ENCODE peak calls at places on chromosomes 16 and 17, in eight cellular contexts. H, Y, F, O, S, J, R and P are unnamed samples.
A peak's percentile ranks its signal among the peaks of the same experiment; 100 is the strongest.

GRCh38 chr16:66844342-66845079 is at the start of gene CA7:
- DNase-seq in H (no peak), Y (no peak), F (no peak), O (no peak), S (no peak), J (no peak), R (no peak), P (no peak)

GRCh38 chr16:75238132-75238852 is 13.1 kb downstream of the BCAR1 start:
- DNase-seq in H (no peak), Y (peak; percentile 87), F (no peak), O (peak; percentile 46), S (peak; percentile 36), J (no peak), R (no peak), P (no peak)

GRCh38 chr16:13110124-13110796 is 208.9 kb downstream of the SHISA9 start:
- DNase-seq in H (no peak), Y (peak; percentile 6), F (peak; percentile 49), O (peak; percentile 99), S (peak; percentile 84), J (peak; percentile 23), R (no peak), P (peak; percentile 39)

GRCh38 chr17:76384987-76385891 is 830 bp downstream of the SPHK1 start:
- DNase-seq in H (no peak), Y (no peak), F (no peak), O (peak; percentile 76), S (peak; percentile 79), J (peak; percentile 25), R (peak; percentile 63), P (peak; percentile 68)

GRCh38 chr16:19071811-19072777 is 4.7 kb downstream of the COQ7 start:
- DNase-seq in H (peak; percentile 82), Y (peak; percentile 44), F (no peak), O (peak; percentile 53), S (peak; percentile 33), J (no peak), R (peak; percentile 39), P (peak; percentile 41)

GRCh38 chr17:2874211-2874686 is 78.0 kb downstream of the RAP1GAP2 start:
- DNase-seq in H (no peak), Y (no peak), F (no peak), O (peak; percentile 85), S (no peak), J (no peak), R (no peak), P (no peak)

GRCh38 chr16:20956319-20956718 is 55.7 kb downstream of the LYRM1 start:
- DNase-seq in H (no peak), Y (no peak), F (no peak), O (no peak), S (peak; percentile 5), J (no peak), R (no peak), P (no peak)

GRCh38 chr16:66562986-66563385 is 3.3 kb upstream of the CMTM1 start:
- DNase-seq in H (no peak), Y (no peak), F (no peak), O (no peak), S (no peak), J (no peak), R (no peak), P (no peak)

GRCh38 chr17:71472809-71473789 is 647.7 kb upstream of the SOX9 start:
- DNase-seq in H (peak; percentile 57), Y (peak; percentile 42), F (peak; percentile 17), O (peak; percentile 64), S (peak; percentile 67), J (no peak), R (peak; percentile 42), P (peak; percentile 55)

GRCh38 chr16:78437352-78437968 is 338.0 kb downstream of the WWOX start:
- DNase-seq in H (peak; percentile 61), Y (peak; percentile 35), F (no peak), O (peak; percentile 28), S (no peak), J (no peak), R (peak; percentile 39), P (peak; percentile 38)

GRCh38 chr16:57060323-57061083 is 31.9 kb upstream of the CPNE2 start:
- DNase-seq in H (no peak), Y (no peak), F (no peak), O (no peak), S (no peak), J (no peak), R (no peak), P (no peak)

GRCh38 chr17:27451906-27452305 is 4.3 kb upstream of the KSR1 start:
- DNase-seq in H (no peak), Y (no peak), F (no peak), O (no peak), S (no peak), J (no peak), R (no peak), P (no peak)

GRCh38 chr16:80288616-80289015 is 252.2 kb upstream of the DYNLRB2 start:
- DNase-seq in H (no peak), Y (no peak), F (no peak), O (no peak), S (no peak), J (no peak), R (no peak), P (no peak)

GRCh38 chr16:11089504-11090124 is 145.2 kb downstream of the CLEC16A start:
- DNase-seq in H (no peak), Y (no peak), F (no peak), O (peak; percentile 81), S (peak; percentile 77), J (no peak), R (no peak), P (no peak)

GRCh38 chr17:1591474-1592090 is 29.0 kb upstream of the PITPNA start:
- DNase-seq in H (no peak), Y (no peak), F (no peak), O (no peak), S (no peak), J (no peak), R (no peak), P (no peak)

GRCh38 chr17:50218071-50218759 is 16.8 kb upstream of the COL1A1 start:
- DNase-seq in H (no peak), Y (no peak), F (no peak), O (no peak), S (no peak), J (no peak), R (no peak), P (no peak)

GRCh38 chr16:86517652-86518258 is 7.4 kb downstream of the FOXF1 start:
- DNase-seq in H (peak; percentile 58), Y (peak; percentile 59), F (no peak), O (peak; percentile 52), S (peak; percentile 53), J (no peak), R (peak; percentile 77), P (peak; percentile 73)

GRCh38 chr16:50004239-50004638 is 20.8 kb upstream of the CNEP1R1 start:
- DNase-seq in H (no peak), Y (no peak), F (no peak), O (no peak), S (no peak), J (no peak), R (no peak), P (no peak)

GRCh38 chr16:72856797-72857196 is 191.1 kb downstream of the ZFHX3 start:
- DNase-seq in H (peak; percentile 45), Y (no peak), F (no peak), O (peak; percentile 30), S (no peak), J (no peak), R (peak; percentile 75), P (peak; percentile 30)

GRCh38 chr17:9456265-9456664 is 119.4 kb downstream of the STX8 start:
- DNase-seq in H (no peak), Y (no peak), F (no peak), O (no peak), S (no peak), J (no peak), R (peak; percentile 34), P (no peak)

GRCh38 chr16:10465821-10466220 is 80.0 kb downstream of the ATF7IP2 start:
- DNase-seq in H (no peak), Y (no peak), F (no peak), O (no peak), S (no peak), J (peak; percentile 14), R (no peak), P (no peak)

GRCh38 chr16:50509521-50510341 is 38.5 kb upstream of the NKD1 start:
- DNase-seq in H (peak; percentile 10), Y (peak; percentile 3), F (no peak), O (peak; percentile 20), S (peak; percentile 40), J (no peak), R (peak; percentile 45), P (no peak)

GRCh38 chr16:1351215-1351581 is 480 bp downstream of the TSR3 start:
- DNase-seq in H (no peak), Y (no peak), F (no peak), O (no peak), S (no peak), J (no peak), R (no peak), P (no peak)

GRCh38 chr16:87834668-87835473 is 34.4 kb downstream of the SLC7A5 start:
- DNase-seq in H (peak; percentile 75), Y (no peak), F (no peak), O (no peak), S (no peak), J (no peak), R (no peak), P (no peak)

GRCh38 chr17:45388604-45389325 is 43.9 kb downstream of the ARHGAP27 start:
- DNase-seq in H (no peak), Y (no peak), F (no peak), O (peak; percentile 40), S (peak; percentile 61), J (no peak), R (no peak), P (no peak)

GRCh38 chr16:56671706-56672105 is 2.1 kb downstream of the MT1H start:
- DNase-seq in H (no peak), Y (no peak), F (no peak), O (no peak), S (no peak), J (no peak), R (no peak), P (no peak)

GRCh38 chr17:20120835-20121234 is 111.7 kb downstream of the SPECC1 start:
- DNase-seq in H (no peak), Y (peak; percentile 71), F (no peak), O (no peak), S (no peak), J (no peak), R (no peak), P (no peak)